ENCODE peak calls at places on chromosomes 5 and 9, in four cellular contexts. T is breast epithelium, U is SK-N-SH, W is stomach. S is an unnamed sample.

GRCh38 chr5:59587489-59588337 is 305.8 kb downstream of the PDE4D start:
- DNase-seq in T (no peak), U (peak), W (peak), S (peak)

GRCh38 chr5:111313017-111313724 is 89.0 kb downstream of the CAMK4 start:
- DNase-seq in T (no peak), U (no peak), W (no peak), S (no peak)

GRCh38 chr9:37549527-37549926 is 26.7 kb downstream of the FBXO10 start:
- DNase-seq in U (no peak), T (no peak), W (no peak), S (no peak)

GRCh38 chr9:77063645-77064285 is 44.3 kb downstream of the FOXB2 start:
- DNase-seq in T (no peak), W (no peak), U (no peak), S (no peak)

GRCh38 chr9:108869092-108869725 is 7.1 kb downstream of the ACTL7A start:
- DNase-seq in T (no peak), W (no peak), U (no peak), S (no peak)

GRCh38 chr9:69174645-69175487 is 789 bp downstream of the TJP2 start:
- DNase-seq in T (no peak), W (no peak), U (peak), S (peak)

GRCh38 chr5:36152324-36153298 is 700 bp downstream of the SKP2 start:
- DNase-seq in T (no peak), W (no peak), U (peak), S (no peak)

GRCh38 chr9:82606761-82607382 is 456.1 kb downstream of the RASEF start:
- DNase-seq in U (peak), T (no peak), W (peak), S (peak)

GRCh38 chr5:58314356-58315045 is 145.4 kb downstream of the PLK2 start:
- DNase-seq in T (no peak), W (no peak), U (no peak), S (no peak)

GRCh38 chr5:92907914-92908606 is 673.0 kb downstream of the NR2F1-AS1 start:
- DNase-seq in T (no peak), W (no peak), U (no peak), S (no peak)

GRCh38 chr9:37938121-37938906 is 34.4 kb upstream of the SLC25A51 start:
- DNase-seq in T (no peak), W (no peak), U (peak), S (no peak)

GRCh38 chr5:132475939-132476852 is 14.4 kb downstream of the IRF1 start:
- DNase-seq in W (peak), U (no peak), T (no peak), S (no peak)

GRCh38 chr5:74595143-74595915 is 45.2 kb downstream of the ENC1 start:
- DNase-seq in W (no peak), U (no peak), T (no peak), S (no peak)

GRCh38 chr9:82031538-82032280 is 43.1 kb downstream of the SPATA31D1 start:
- DNase-seq in T (no peak), U (no peak), W (no peak), S (peak)

GRCh38 chr9:134620751-134621557 is 20.6 kb upstream of the COL5A1 start:
- DNase-seq in W (no peak), U (no peak), T (peak), S (no peak)

DNA sequence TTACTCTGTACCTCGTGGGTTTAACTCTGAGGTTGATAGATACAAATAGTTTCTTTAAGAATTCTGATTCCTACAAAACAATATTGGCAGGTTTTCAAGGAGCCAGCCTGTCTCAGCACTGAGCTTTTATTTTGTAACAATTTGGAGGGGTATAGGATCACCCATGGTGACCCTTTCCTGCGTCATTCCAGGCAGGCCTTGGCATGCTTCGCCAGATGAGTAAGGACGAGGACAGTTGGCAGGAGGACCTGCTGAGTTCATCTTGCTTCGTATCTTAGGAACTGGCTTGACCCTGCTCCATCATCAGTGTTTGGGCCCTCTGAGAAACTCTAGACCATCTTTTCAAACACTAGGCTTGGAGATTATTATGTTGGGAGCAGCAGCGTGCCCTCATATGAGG is 17.9 kb downstream of the ZNF462 start:
- DNase-seq in T (no peak), W (no peak), U (no peak), S (no peak)
- TF ChIP-seq POLR2AphosphoS5 in T (no peak), W (no peak), U (no peak), S (no peak)

GRCh38 chr5:77145666-77146065 is 58.6 kb upstream of the ZBED3 start:
- DNase-seq in U (no peak), T (no peak), W (no peak), S (no peak)

GRCh38 chr5:77140350-77140749 is 53.3 kb upstream of the ZBED3 start:
- DNase-seq in T (no peak), W (no peak), U (no peak), S (no peak)

GRCh38 chr5:77144837-77145139 is 57.7 kb upstream of the ZBED3 start:
- DNase-seq in W (no peak), U (no peak), T (no peak), S (no peak)

GRCh38 chr5:77146896-77147295 is 59.8 kb upstream of the ZBED3 start:
- DNase-seq in T (no peak), U (no peak), W (no peak), S (no peak)

DNA sequence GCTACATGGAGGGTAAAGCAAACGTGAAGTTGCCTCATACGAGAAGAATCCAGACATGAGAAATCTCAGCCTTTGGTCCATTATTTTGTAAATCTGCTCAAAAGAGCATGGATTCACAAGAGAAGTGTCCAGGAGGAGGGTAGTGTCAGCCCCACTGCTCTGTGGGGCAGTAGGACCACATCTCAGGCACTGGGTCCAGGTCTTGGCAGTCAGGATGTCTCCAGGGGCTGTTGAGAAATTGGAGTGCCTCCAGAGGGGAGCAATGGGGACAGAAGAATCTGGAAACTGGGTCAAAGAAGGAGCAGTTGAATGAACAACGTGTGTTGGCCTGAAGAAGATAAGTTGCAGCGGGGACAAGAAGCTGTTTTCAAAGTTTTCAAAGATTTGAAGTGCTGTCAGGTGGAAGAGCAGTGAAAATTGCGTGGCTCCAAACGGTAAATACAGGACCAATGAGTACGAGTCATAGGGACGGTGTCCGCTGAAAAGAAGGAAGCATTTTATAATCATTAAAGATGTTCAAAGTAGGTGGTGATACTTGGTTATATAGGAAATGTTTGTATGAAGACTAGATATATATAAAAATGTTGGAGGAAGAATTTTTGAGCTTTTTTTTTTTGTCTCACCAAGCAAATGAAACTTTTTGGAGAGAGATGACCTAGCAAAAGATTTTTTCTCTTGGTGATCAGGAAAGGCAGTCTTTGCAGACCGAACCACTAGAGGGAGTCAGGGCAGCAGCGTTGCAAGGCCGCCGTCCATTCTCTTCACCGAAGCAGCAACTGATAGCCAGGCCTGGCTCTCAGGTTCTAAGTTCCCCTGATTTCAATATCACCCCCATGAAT is 57.1 kb upstream of the ZBED3 start:
- DNase-seq in U (peak), W (peak), T (peak), S (no peak)
- TF ChIP-seq CTCF in U (peak), W (peak), T (peak), S (peak)

DNA sequence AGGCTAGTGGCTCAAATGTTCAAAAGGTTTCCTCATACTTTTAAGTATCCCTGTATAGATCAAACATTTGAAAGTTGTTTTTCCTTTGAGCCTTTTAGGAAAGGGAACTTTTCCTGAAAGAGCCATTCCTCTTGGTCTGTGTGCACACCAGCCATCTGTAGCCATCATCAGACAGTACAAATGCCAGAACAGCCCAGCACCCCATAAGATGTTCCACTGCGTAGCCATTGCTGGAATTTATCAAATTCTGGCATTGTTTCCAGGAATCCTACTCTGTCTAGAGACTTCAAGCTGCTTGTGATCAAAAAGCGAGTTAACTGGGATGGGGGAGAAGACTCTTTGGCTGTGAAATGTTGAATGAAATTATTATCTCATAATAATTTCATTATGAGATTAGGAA is 99.6 kb downstream of the RALGPS1 start:
- DNase-seq in T (no peak), U (no peak), W (no peak), S (no peak)
- TF ChIP-seq POLR2AphosphoS5 in T (no peak), U (peak), W (no peak), S (no peak)

GRCh38 chr5:157917909-157918809 is 59.2 kb upstream of the CLINT1 start:
- DNase-seq in U (peak), W (peak), T (no peak), S (no peak)
- TF ChIP-seq CTCF in U (peak), W (peak), T (no peak), S (no peak)

DNA sequence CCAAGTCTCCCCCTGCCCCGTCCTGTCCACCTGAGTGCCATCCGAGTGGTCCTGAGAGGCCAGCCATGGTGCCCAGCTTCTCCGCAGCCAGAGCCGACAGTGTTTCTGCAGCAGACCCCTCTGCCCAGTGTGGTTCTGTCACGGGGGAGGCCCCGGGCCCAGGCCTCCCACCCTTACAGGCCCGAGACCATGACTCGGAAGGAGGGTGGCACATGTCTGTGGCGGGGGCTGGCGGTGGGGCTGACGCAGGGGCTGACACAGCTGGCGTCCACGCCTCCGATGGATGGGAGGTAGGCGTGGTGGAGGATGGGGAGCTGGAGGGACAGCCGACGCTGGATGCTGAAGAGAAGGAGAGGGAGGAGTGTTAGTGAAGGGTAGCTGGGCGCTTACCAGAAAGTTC is 35.0 kb upstream of the TBC1D2 start:
- DNase-seq in W (no peak), U (no peak), T (no peak), S (no peak)
- TF ChIP-seq POLR2AphosphoS5 in W (no peak), U (no peak), T (no peak), S (no peak)